ENCODE peak calls at places on chromosome 16, in nine cellular contexts. B is stimulated activated CD8-positive, alpha-beta memory T cell treated with anti-CD3 and anti-CD28 coated beads, Interleukin-7, amount 100 ng/mL, for 1 hour; G is NCI-H460; Y is RPMI8226; L is right atrium auricular region; Q is heart left ventricle; M is neural crest cell; V is non-pigmented ciliary epithelial cell; K is tibial nerve. O is an unnamed sample.

GRCh38 chr16:56334761-56335160 is 90.6 kb downstream of the AMFR start:
- DNase-seq in B (no peak), G (no peak), Y (no peak), L (no peak), Q (no peak), M (no peak), V (no peak), K (no peak), O (no peak)

GRCh38 chr16:65070831-65071230 is 51.0 kb downstream of the CDH11 start:
- DNase-seq in B (no peak), G (peak; percentile 96), Y (peak; percentile 40), L (peak; percentile 93), Q (peak; percentile 73), M (peak; percentile 22), V (peak; percentile 96), K (peak; percentile 60), O (peak; percentile 98)

GRCh38 chr16:81823111-81823510 is 44.0 kb downstream of the PLCG2 start:
- DNase-seq in B (no peak), G (no peak), Y (peak; percentile 43), L (no peak), Q (peak; percentile 33), M (no peak), V (no peak), K (no peak), O (no peak)

GRCh38 chr16:76729525-76729924 is 452.3 kb downstream of the CNTNAP4 start:
- DNase-seq in B (no peak), G (peak; percentile 0), Y (no peak), L (no peak), Q (no peak), M (no peak), V (peak; percentile 4), K (no peak), O (no peak)

GRCh38 chr16:62625291-62625690 is 589.1 kb upstream of the CDH8 start:
- DNase-seq in B (no peak), G (no peak), Y (no peak), L (no peak), Q (no peak), M (no peak), V (no peak), K (no peak), O (no peak)

GRCh38 chr16:4800290-4801041 is 2.0 kb downstream of the ROGDI start:
- DNase-seq in B (no peak), G (no peak), Y (peak; percentile 77), L (no peak), Q (peak; percentile 67), M (no peak), V (no peak), K (no peak), O (no peak)

GRCh38 chr16:72500545-72500944 is 328.6 kb upstream of the PMFBP1 start:
- DNase-seq in B (no peak), G (no peak), Y (no peak), L (no peak), Q (no peak), M (no peak), V (no peak), K (no peak), O (no peak)

GRCh38 chr16:13333336-13333735 is 431.9 kb downstream of the SHISA9 start:
- DNase-seq in B (no peak), G (no peak), Y (no peak), L (no peak), Q (no peak), M (no peak), V (no peak), K (no peak), O (no peak)

GRCh38 chr16:2090819-2091721 is 43.3 kb downstream of the TSC2 start:
- DNase-seq in B (no peak), G (peak; percentile 77), Y (no peak), L (no peak), Q (no peak), M (peak; percentile 72), V (no peak), K (peak; percentile 36), O (peak; percentile 16)

GRCh38 chr16:84464116-84464515 is 40.3 kb downstream of the MEAK7 start:
- DNase-seq in B (no peak), G (no peak), Y (no peak), L (no peak), Q (peak; percentile 3), M (no peak), V (no peak), K (no peak), O (no peak)

GRCh38 chr16:66714659-66715307 is 18.2 kb upstream of the CMTM4 start:
- DNase-seq in B (no peak), G (no peak), Y (peak; percentile 77), L (no peak), Q (no peak), M (no peak), V (no peak), K (no peak), O (no peak)

GRCh38 chr16:89312598-89313299 is 95.2 kb downstream of the ZNF778 start:
- DNase-seq in B (no peak), G (no peak), Y (no peak), L (no peak), Q (no peak), M (no peak), V (no peak), K (no peak), O (no peak)

GRCh38 chr16:71882505-71883192 is 1.3 kb downstream of the ZNF821 start:
- DNase-seq in B (no peak), G (peak; percentile 63), Y (peak; percentile 92), L (peak; percentile 83), Q (peak; percentile 55), M (peak; percentile 78), V (peak; percentile 48), K (peak; percentile 98), O (peak; percentile 34)

GRCh38 chr16:10609410-10609774 is 29.0 kb upstream of the EMP2 start:
- DNase-seq in B (no peak), G (no peak), Y (no peak), L (no peak), Q (no peak), M (no peak), V (peak; percentile 66), K (no peak), O (peak; percentile 72)

GRCh38 chr16:75096730-75097129 is 19.9 kb downstream of the LDHD start:
- DNase-seq in B (no peak), G (no peak), Y (no peak), L (no peak), Q (no peak), M (no peak), V (no peak), K (no peak), O (no peak)

GRCh38 chr16:69199382-69199781 is 12.4 kb downstream of the SNTB2 start:
- DNase-seq in B (no peak), G (no peak), Y (no peak), L (no peak), Q (no peak), M (no peak), V (no peak), K (peak; percentile 48), O (no peak)

GRCh38 chr16:11797957-11798299 is 870 bp upstream of the ZC3H7A start:
- DNase-seq in B (no peak), G (no peak), Y (no peak), L (no peak), Q (no peak), M (no peak), V (no peak), K (no peak), O (no peak)

GRCh38 chr16:2852003-2852730 is 5.8 kb downstream of the PRSS22 start:
- DNase-seq in B (no peak), G (no peak), Y (no peak), L (no peak), Q (no peak), M (no peak), V (no peak), K (no peak), O (no peak)